ENCODE peak calls at places on chromosome 21, in four cellular contexts. V is GM12892, B is K562, J is SK-N-SH. R is an unnamed sample.

GRCh38 chr21:43767498-43767979 is 8.6 kb downstream of the CSTB start:
- DNase-seq in V (no peak), B (no peak), J (no peak), R (no peak)

GRCh38 chr21:31235671-31236450 is 108.2 kb downstream of the TIAM1 start:
- DNase-seq in V (no peak), B (no peak), J (no peak), R (no peak)

GRCh38 chr21:17491716-17492414 is 21.0 kb upstream of the CXADR start:
- DNase-seq in V (no peak), B (no peak), J (no peak), R (no peak)

GRCh38 chr21:44337941-44338895 is 972 bp downstream of the CFAP410 start:
- DNase-seq in V (no peak), B (peak), J (peak), R (no peak)

GRCh38 chr21:37647781-37648180 is 268.5 kb downstream of the KCNJ6 start:
- DNase-seq in V (no peak), B (no peak), J (no peak), R (no peak)

GRCh38 chr21:43865471-43866181 is 603 bp downstream of the AGPAT3 start:
- DNase-seq in V (peak), B (peak), J (peak), R (peak)

GRCh38 chr21:39141502-39141901 is 41.7 kb downstream of the PSMG1 start:
- DNase-seq in V (no peak), B (no peak), J (peak), R (no peak)

GRCh38 chr21:17613242-17613676 is 558 bp upstream of the BTG3 start:
- DNase-seq in V (no peak), B (no peak), J (no peak), R (peak)

GRCh38 chr21:39673736-39674135 is 61.0 kb downstream of the B3GALT5 start:
- DNase-seq in V (no peak), B (no peak), J (no peak), R (no peak)

GRCh38 chr21:26499475-26499874 is 73.6 kb downstream of the CYYR1 start:
- DNase-seq in V (no peak), B (no peak), J (no peak), R (no peak)

GRCh38 chr21:28993293-28993629 is 584 bp upstream of the LTN1 start:
- DNase-seq in V (no peak), B (no peak), J (peak), R (no peak)

GRCh38 chr21:37079211-37079824 is 6.3 kb downstream of the TTC3 start:
- DNase-seq in V (no peak), B (no peak), J (no peak), R (no peak)

GRCh38 chr21:25342811-25343210 is 264.5 kb downstream of the MRPL39 start:
- DNase-seq in V (no peak), B (no peak), J (no peak), R (no peak)

GRCh38 chr21:37407719-37408455 is 41.3 kb downstream of the DYRK1A start:
- DNase-seq in V (no peak), B (no peak), J (no peak), R (no peak)

GRCh38 chr21:26844258-26845065 is 747 bp downstream of the ADAMTS1 start:
- DNase-seq in V (no peak), B (no peak), J (peak), R (no peak)

GRCh38 chr21:27371065-27371464 is 404.2 kb upstream of the ADAMTS5 start:
- DNase-seq in V (no peak), B (no peak), J (no peak), R (no peak)

GRCh38 chr21:26810266-26810665 is 34.9 kb downstream of the ADAMTS1 start:
- DNase-seq in V (no peak), B (no peak), J (no peak), R (no peak)

GRCh38 chr21:31218830-31219608 is 125.0 kb downstream of the TIAM1 start:
- DNase-seq in V (no peak), B (no peak), J (no peak), R (no peak)

GRCh38 chr21:38439957-38440356 is 58.3 kb downstream of the ERG start:
- DNase-seq in V (no peak), B (no peak), J (no peak), R (no peak)

GRCh38 chr21:8994640-8995511 is 1526.5 kb upstream of the TPTE start:
- DNase-seq in V (no peak), B (peak), J (no peak), R (no peak)

GRCh38 chr21:38925923-38926322 is 120.2 kb downstream of the ETS2 start:
- DNase-seq in V (no peak), B (no peak), J (no peak), R (no peak)

GRCh38 chr21:31098576-31099005 is 60.3 kb upstream of the KRTAP19-8 start:
- DNase-seq in V (peak), B (peak), J (peak), R (peak)

GRCh38 chr21:31236528-31236927 is 107.5 kb downstream of the TIAM1 start:
- DNase-seq in V (no peak), B (no peak), J (no peak), R (no peak)

GRCh38 chr21:38486221-38486620 is 12.1 kb downstream of the ERG start:
- DNase-seq in V (no peak), B (no peak), J (no peak), R (no peak)

GRCh38 chr21:32807717-32808380 is 36.3 kb upstream of the PAXBP1 start:
- DNase-seq in V (no peak), B (no peak), J (no peak), R (no peak)

GRCh38 chr21:26849428-26850115 is 4.4 kb upstream of the ADAMTS1 start:
- DNase-seq in V (no peak), B (peak), J (peak), R (no peak)

GRCh38 chr21:36881223-36881622 is 85.2 kb downstream of the HLCS start:
- DNase-seq in V (no peak), B (no peak), J (no peak), R (no peak)

GRCh38 chr21:26758083-26758861 is 86.9 kb downstream of the ADAMTS1 start:
- DNase-seq in V (no peak), B (no peak), J (no peak), R (no peak)

GRCh38 chr21:36735201-36735515 is 36.2 kb downstream of the SIM2 start:
- DNase-seq in V (no peak), B (no peak), J (no peak), R (no peak)

GRCh38 chr21:32256873-32257620 is 21.8 kb downstream of the MIS18A start:
- DNase-seq in V (no peak), B (no peak), J (peak), R (no peak)

GRCh38 chr21:41596241-41596925 is 88.4 kb upstream of the TMPRSS2 start:
- DNase-seq in V (no peak), B (no peak), J (no peak), R (no peak)
- TF ChIP-seq TAF1 in V (no peak), B (no peak), J (no peak), R (no peak)

GRCh38 chr21:40685121-40685630 is 161.8 kb downstream of the DSCAM start:
- DNase-seq in V (no peak), B (no peak), J (no peak), R (no peak)
- TF ChIP-seq TAF1 in V (no peak), B (no peak), J (no peak), R (no peak)

GRCh38 chr21:14895792-14896191 is 169.0 kb downstream of the NRIP1 start:
- DNase-seq in V (no peak), B (no peak), J (no peak), R (no peak)

GRCh38 chr21:14901482-14901958 is 163.3 kb downstream of the NRIP1 start:
- DNase-seq in V (no peak), B (no peak), J (no peak), R (no peak)

GRCh38 chr21:14900611-14901010 is 164.2 kb downstream of the NRIP1 start:
- DNase-seq in V (no peak), B (no peak), J (no peak), R (no peak)

DNA sequence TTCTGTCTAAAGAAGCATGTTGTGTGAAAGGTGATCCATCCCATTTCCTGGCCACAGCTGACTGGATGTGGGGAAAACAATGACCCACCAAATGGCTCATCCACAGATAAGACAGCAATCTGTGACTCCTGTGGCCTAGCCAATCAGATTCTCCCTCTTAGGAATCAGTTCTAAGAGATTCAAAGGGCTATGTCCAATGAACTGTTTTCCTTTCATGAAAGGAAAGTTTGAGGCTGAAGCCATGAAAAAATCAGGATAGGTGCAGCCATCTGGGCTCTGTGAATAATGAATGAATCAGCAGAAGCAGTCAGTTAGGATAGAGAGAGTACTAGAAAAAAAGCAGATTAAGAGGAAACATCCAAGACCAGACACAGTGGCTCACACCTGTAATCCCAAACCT is 164.7 kb downstream of the NRIP1 start:
- DNase-seq in V (no peak), B (no peak), J (no peak), R (no peak)
- TF ChIP-seq TAF1 in V (no peak), B (no peak), J (no peak), R (no peak)

GRCh38 chr21:42356680-42357079 is 5.9 kb upstream of the TFF2 start:
- DNase-seq in V (no peak), B (no peak), J (no peak), R (no peak)
- TF ChIP-seq TAF1 in V (no peak), B (no peak), J (no peak), R (no peak)

GRCh38 chr21:34974162-34974981 is 74.7 kb downstream of the RUNX1 start:
- DNase-seq in V (peak), B (no peak), J (no peak), R (peak)
- TF ChIP-seq TAF1 in V (no peak), B (no peak), J (no peak), R (no peak)

DNA sequence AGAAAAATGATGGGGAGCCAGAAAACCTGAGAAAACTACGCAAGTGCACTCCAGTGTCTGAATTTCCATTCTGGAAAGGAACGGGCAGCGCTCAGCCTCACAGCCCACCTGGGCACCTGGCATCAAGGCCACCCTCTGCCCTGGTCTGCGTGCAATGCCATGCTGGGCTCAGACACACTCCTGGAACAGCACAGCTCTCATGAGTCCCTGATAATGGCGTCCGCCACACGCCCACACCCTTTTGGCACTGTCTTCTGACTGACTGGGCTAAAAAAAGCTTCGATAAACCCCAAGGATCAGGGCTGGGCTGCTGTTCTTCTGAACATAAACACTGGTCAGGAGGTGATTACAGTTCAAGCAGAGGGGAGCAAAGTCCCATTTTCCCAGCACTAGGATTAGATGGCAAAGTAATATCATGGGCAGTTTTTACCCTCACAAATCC is 22.8 kb downstream of the RCAN1 start:
- DNase-seq in V (no peak), B (peak), J (no peak), R (no peak)
- TF ChIP-seq TAF1 in V (no peak), B (no peak), J (no peak), R (no peak)

GRCh38 chr21:34674467-34674866 is 5.7 kb downstream of the CLIC6 start:
- DNase-seq in V (no peak), B (no peak), J (no peak), R (no peak)
- TF ChIP-seq TAF1 in V (no peak), B (no peak), J (no peak), R (no peak)

GRCh38 chr21:45412491-45412890 is 7.5 kb downstream of the COL18A1 start:
- DNase-seq in V (no peak), B (no peak), J (no peak), R (no peak)
- TF ChIP-seq TAF1 in V (no peak), B (no peak), J (no peak), R (no peak)

GRCh38 chr21:15775291-15775690 is 45.5 kb downstream of the USP25 start:
- DNase-seq in V (no peak), B (no peak), J (no peak), R (no peak)

GRCh38 chr21:15775981-15776380 is 46.2 kb downstream of the USP25 start:
- DNase-seq in V (no peak), B (no peak), J (no peak), R (no peak)

GRCh38 chr21:15772654-15773053 is 42.9 kb downstream of the USP25 start:
- DNase-seq in V (no peak), B (no peak), J (no peak), R (no peak)

GRCh38 chr21:15771311-15771710 is 41.5 kb downstream of the USP25 start:
- DNase-seq in V (no peak), B (no peak), J (no peak), R (no peak)

GRCh38 chr21:15774590-15774989 is 44.8 kb downstream of the USP25 start:
- DNase-seq in V (no peak), B (no peak), J (no peak), R (no peak)
- TF ChIP-seq TAF1 in V (no peak), B (no peak), J (no peak), R (no peak)

R was measured in GM12891.